ENCODE peak calls at places on chromosomes 16 and 17, in eight cellular contexts. H, U, T, A, J, B, N and G are unnamed samples.

GRCh38 chr16:73302942-73303341 is 255.0 kb upstream of the ZFHX3 start:
- DNase-seq in H (no peak), U (no peak), T (no peak), A (no peak), J (no peak), B (no peak), N (no peak), G (no peak)

GRCh38 chr17:3926860-3927627 is 10.8 kb upstream of the P2RX1 start:
- DNase-seq in H (no peak), U (peak; percentile 35), T (no peak), A (no peak), J (no peak), B (no peak), N (no peak), G (no peak)

GRCh38 chr16:53099318-53100130 is 44.7 kb downstream of the CHD9 start:
- DNase-seq in H (peak; percentile 91), U (peak; percentile 94), T (peak; percentile 88), A (peak; percentile 94), J (peak; percentile 93), B (peak; percentile 79), N (peak; percentile 94), G (peak; percentile 92)

GRCh38 chr16:15513169-15513568 is 78.8 kb downstream of the BMERB1 start:
- DNase-seq in H (no peak), U (no peak), T (no peak), A (no peak), J (no peak), B (no peak), N (no peak), G (no peak)

GRCh38 chr17:48074322-48075054 is 26.3 kb downstream of the NFE2L1 start:
- DNase-seq in H (peak; percentile 83), U (peak; percentile 62), T (peak; percentile 80), A (peak; percentile 88), J (peak; percentile 62), B (no peak), N (peak; percentile 52), G (peak; percentile 87)

GRCh38 chr17:56653877-56654276 is 60.4 kb downstream of the NOG start:
- DNase-seq in H (no peak), U (peak; percentile 31), T (peak; percentile 82), A (peak; percentile 33), J (no peak), B (no peak), N (no peak), G (no peak)

GRCh38 chr17:80012751-80013741 is 22.6 kb downstream of the TBC1D16 start:
- DNase-seq in H (no peak), U (no peak), T (peak; percentile 38), A (no peak), J (no peak), B (no peak), N (no peak), G (no peak)

GRCh38 chr17:64378890-64379354 is 11.7 kb downstream of the PECAM1 start:
- DNase-seq in H (peak; percentile 32), U (no peak), T (no peak), A (peak; percentile 83), J (no peak), B (no peak), N (no peak), G (no peak)

GRCh38 chr17:13598353-13599167 is 3.2 kb downstream of the HS3ST3A1 start:
- DNase-seq in H (no peak), U (no peak), T (peak; percentile 13), A (no peak), J (no peak), B (no peak), N (no peak), G (no peak)

GRCh38 chr16:83744521-83744981 is 63.2 kb upstream of the HSBP1 start:
- DNase-seq in H (no peak), U (peak; percentile 17), T (no peak), A (no peak), J (peak; percentile 20), B (peak; percentile 54), N (peak; percentile 20), G (no peak)

GRCh38 chr17:69822314-69822875 is 252.6 kb upstream of the KCNJ16 start:
- DNase-seq in H (no peak), U (no peak), T (no peak), A (no peak), J (no peak), B (no peak), N (no peak), G (no peak)

GRCh38 chr16:30948956-30949654 is at the start of gene ORAI3:
- DNase-seq in H (peak; percentile 77), U (peak; percentile 73), T (peak; percentile 84), A (peak; percentile 52), J (peak; percentile 84), B (no peak), N (peak; percentile 82), G (peak; percentile 77)

GRCh38 chr17:47120521-47121095 is 68.5 kb downstream of the CDC27 start:
- DNase-seq in H (no peak), U (no peak), T (no peak), A (no peak), J (no peak), B (no peak), N (no peak), G (no peak)

GRCh38 chr16:6177781-6178180 is 1080.2 kb upstream of the EEF2KMT start:
- DNase-seq in H (no peak), U (no peak), T (no peak), A (no peak), J (no peak), B (no peak), N (no peak), G (no peak)

GRCh38 chr16:26765087-26765486 is 301.6 kb upstream of the C16orf82 start:
- DNase-seq in H (no peak), U (no peak), T (peak; percentile 24), A (no peak), J (no peak), B (no peak), N (no peak), G (no peak)

GRCh38 chr16:69486272-69486671 is 61.9 kb downstream of the CYB5B start:
- DNase-seq in H (no peak), U (no peak), T (no peak), A (no peak), J (no peak), B (no peak), N (no peak), G (no peak)

GRCh38 chr16:28623172-28623711 is 13.4 kb upstream of the SULT1A1 start:
- DNase-seq in H (peak; percentile 77), U (peak; percentile 89), T (no peak), A (peak; percentile 24), J (peak; percentile 37), B (no peak), N (peak; percentile 49), G (no peak)

GRCh38 chr17:34011599-34011998 is 243.5 kb upstream of the CCL2 start:
- DNase-seq in H (no peak), U (no peak), T (no peak), A (no peak), J (no peak), B (no peak), N (no peak), G (no peak)

GRCh38 chr17:52938623-52939230 is 780.2 kb upstream of the CA10 start:
- DNase-seq in H (no peak), U (no peak), T (no peak), A (no peak), J (no peak), B (no peak), N (no peak), G (no peak)

GRCh38 chr17:78966123-78966813 is 13.5 kb downstream of the LGALS3BP start:
- DNase-seq in H (no peak), U (no peak), T (no peak), A (no peak), J (no peak), B (no peak), N (no peak), G (peak; percentile 44)
- H3K4me1 ChIP-seq in H (peaks cover 12% of the 10 kb centered on the region), U (peaks cover 25% of the 10 kb centered on the region), T (no peaks in the 10 kb centered on the region), A (no peaks in the 10 kb centered on the region), J (peaks cover 17% of the 10 kb centered on the region), B (no peaks in the 10 kb centered on the region), N (peaks cover 8% of the 10 kb centered on the region), G (no peaks in the 10 kb centered on the region)

DNA sequence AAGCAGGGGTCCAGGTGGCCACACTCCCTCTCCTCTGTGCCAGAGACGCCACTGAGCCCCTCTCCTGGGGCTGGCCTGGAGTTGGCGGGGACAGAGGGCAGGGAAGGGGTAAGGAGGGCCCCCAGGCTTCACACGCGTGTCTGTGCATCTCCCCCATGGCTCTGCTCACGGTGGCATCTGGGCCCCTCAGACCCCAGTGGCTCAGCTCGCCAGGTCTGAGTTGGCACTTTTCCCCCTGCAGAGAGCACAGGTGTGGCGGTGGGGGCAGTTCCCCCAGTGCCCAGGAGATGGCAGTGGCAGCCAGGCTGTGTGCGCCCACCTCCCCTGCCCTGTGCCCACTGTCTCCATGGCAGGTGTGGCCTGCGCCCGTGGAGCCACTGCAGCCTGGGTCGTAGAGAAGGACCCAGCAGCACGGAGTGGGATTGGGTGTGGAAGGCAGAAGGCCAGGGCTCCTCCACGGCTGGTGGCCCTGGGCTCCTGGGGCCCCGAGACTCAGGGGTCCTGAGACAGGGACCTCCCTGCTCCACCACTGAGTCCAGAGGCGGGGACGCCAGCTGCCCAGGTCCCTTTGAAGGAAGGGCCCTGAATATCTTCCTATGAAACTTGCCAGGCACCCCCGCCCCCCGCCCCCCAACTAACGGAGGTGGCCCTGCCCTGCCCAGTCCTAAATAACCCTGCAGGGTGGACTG is 4.3 kb upstream of the APRT start:
- DNase-seq in H (peak; percentile 62), U (peak; percentile 63), T (peak; percentile 72), A (peak; percentile 23), J (no peak), B (no peak), N (no peak), G (no peak)
- TF ChIP-seq CTCF in H (no peak), U (peak; percentile 85), T (peak; percentile 68), A (peak; percentile 82), J (peak; percentile 76), B (peak; percentile 53), N (peak; percentile 73), G (peak; percentile 31)

GRCh38 chr16:1131378-1131994 is 21.4 kb upstream of the CACNA1H start:
- DNase-seq in H (no peak), U (no peak), T (no peak), A (no peak), J (no peak), B (no peak), N (no peak), G (no peak)
- H3K27me3 ChIP-seq in H (no peaks in the 10 kb centered on the region), U (peaks cover 65% of the 10 kb centered on the region), T (no peaks in the 10 kb centered on the region), A (no peaks in the 10 kb centered on the region), J (peaks cover 65% of the 10 kb centered on the region), B (no peaks in the 10 kb centered on the region), N (no peaks in the 10 kb centered on the region), G (no peaks in the 10 kb centered on the region)

DNA sequence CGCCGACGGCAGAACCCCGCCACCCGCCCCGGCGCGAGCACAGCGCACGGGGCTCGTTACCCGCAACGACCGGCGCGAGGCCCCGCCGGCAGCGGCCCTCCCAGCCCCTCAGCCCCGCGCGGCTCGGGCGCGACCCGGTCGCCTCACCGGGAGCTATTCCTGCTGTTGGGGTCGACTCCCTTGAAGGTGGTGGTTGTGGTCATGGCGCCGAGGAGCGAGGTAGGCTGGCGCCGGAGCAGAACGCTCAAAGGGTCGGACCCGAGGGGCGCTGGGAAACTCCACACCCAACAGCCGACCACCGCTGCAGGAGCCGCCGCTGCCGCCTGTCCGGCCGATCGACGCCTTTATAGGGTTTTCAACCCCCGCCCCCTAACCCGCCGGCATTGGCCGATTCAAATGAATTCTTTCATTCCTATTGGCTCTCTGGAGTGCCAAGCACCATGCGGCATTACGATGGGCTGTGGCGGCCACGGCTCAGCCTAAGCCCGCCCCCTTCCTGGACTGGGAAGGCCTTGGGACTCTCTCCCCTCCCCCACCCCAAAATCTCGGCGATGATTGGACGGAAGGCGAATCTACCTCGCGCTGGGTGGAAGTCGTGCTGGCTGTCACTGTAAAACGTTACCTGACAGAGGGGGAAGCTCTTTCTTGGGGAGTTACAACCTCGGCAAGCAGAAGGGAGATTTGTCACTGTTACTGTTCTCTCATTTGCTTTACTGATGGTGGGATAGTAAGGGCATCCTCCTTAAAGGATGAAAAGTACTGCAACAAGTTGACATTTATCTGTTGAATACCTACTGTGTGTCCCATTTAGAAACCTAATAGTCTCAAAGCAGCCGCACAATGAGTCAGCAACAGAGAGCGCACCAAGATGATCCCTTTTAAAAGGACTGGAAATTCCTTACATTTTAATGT is at the start of gene JPT1:
- DNase-seq in H (peak; percentile 99), U (peak; percentile 98), T (peak; percentile 100), A (peak; percentile 99), J (peak; percentile 98), B (peak; percentile 95), N (peak; percentile 96), G (peak; percentile 99)
- H3K4me1 ChIP-seq in H (peaks cover 21% of the 10 kb centered on the region), U (peaks cover 42% of the 10 kb centered on the region), T (peaks cover 17% of the 10 kb centered on the region), A (peaks cover 27% of the 10 kb centered on the region), J (peaks cover 22% of the 10 kb centered on the region), B (peaks cover 6% of the 10 kb centered on the region), N (peaks cover 26% of the 10 kb centered on the region), G (no peaks in the 10 kb centered on the region)